ENCODE peak calls at places on chromosome 11, in eight cellular contexts. One of them, this sample, is unnamed.
A peak's percentile ranks its signal among the peaks of the same experiment; 100 is the strongest.

GRCh38 chr11:46554205-46555162 is 39.3 kb downstream of the AMBRA1 start:
- DNase-seq in T-helper 9 cell: no peak
- DNase-seq in activated CD4-positive, alpha-beta memory T cell treated with anti-CD3 and anti-CD28 coated beads for 36 hours: no peak
- DNase-seq in effector CD4-positive, alpha-beta T cell: no peak
- DNase-seq in right lobe of liver: no peak
- DNase-seq in astrocyte of the cerebellum: peak; percentile 55
- DNase-seq in heart left ventricle: no peak
- DNase-seq in gastrocnemius medialis: peak; percentile 20
- DNase-seq in this sample: peak; percentile 42

GRCh38 chr11:76672431-76673163 is 2.0 kb upstream of the LRRC32 start:
- DNase-seq in gastrocnemius medialis: no peak
- DNase-seq in effector CD4-positive, alpha-beta T cell: peak; percentile 6
- DNase-seq in T-helper 9 cell: no peak
- DNase-seq in right lobe of liver: peak; percentile 57
- DNase-seq in astrocyte of the cerebellum: no peak
- DNase-seq in heart left ventricle: peak; percentile 63
- DNase-seq in activated CD4-positive, alpha-beta memory T cell treated with anti-CD3 and anti-CD28 coated beads for 36 hours: peak; percentile 57
- DNase-seq in this sample: peak; percentile 28

GRCh38 chr11:623999-624704 is 603 bp downstream of the CDHR5 start:
- DNase-seq in astrocyte of the cerebellum: no peak
- DNase-seq in right lobe of liver: peak; percentile 76
- DNase-seq in effector CD4-positive, alpha-beta T cell: no peak
- DNase-seq in heart left ventricle: no peak
- DNase-seq in T-helper 9 cell: no peak
- DNase-seq in gastrocnemius medialis: no peak
- DNase-seq in activated CD4-positive, alpha-beta memory T cell treated with anti-CD3 and anti-CD28 coated beads for 36 hours: no peak
- DNase-seq in this sample: no peak

GRCh38 chr11:8567597-8568198 is 26.3 kb downstream of the STK33 start:
- DNase-seq in effector CD4-positive, alpha-beta T cell: no peak
- DNase-seq in activated CD4-positive, alpha-beta memory T cell treated with anti-CD3 and anti-CD28 coated beads for 36 hours: no peak
- DNase-seq in gastrocnemius medialis: no peak
- DNase-seq in heart left ventricle: no peak
- DNase-seq in T-helper 9 cell: no peak
- DNase-seq in astrocyte of the cerebellum: peak; percentile 3
- DNase-seq in right lobe of liver: no peak
- DNase-seq in this sample: no peak

GRCh38 chr11:2665747-2666710 is 33.8 kb downstream of the KCNQ1OT1 start:
- DNase-seq in right lobe of liver: no peak
- DNase-seq in T-helper 9 cell: no peak
- DNase-seq in activated CD4-positive, alpha-beta memory T cell treated with anti-CD3 and anti-CD28 coated beads for 36 hours: peak; percentile 3
- DNase-seq in gastrocnemius medialis: no peak
- DNase-seq in astrocyte of the cerebellum: no peak
- DNase-seq in heart left ventricle: no peak
- DNase-seq in effector CD4-positive, alpha-beta T cell: no peak
- DNase-seq in this sample: no peak

GRCh38 chr11:65625628-65626342 is 10.2 kb downstream of the PCNX3 start:
- DNase-seq in T-helper 9 cell: peak; percentile 50
- DNase-seq in effector CD4-positive, alpha-beta T cell: peak; percentile 41
- DNase-seq in right lobe of liver: peak; percentile 76
- DNase-seq in activated CD4-positive, alpha-beta memory T cell treated with anti-CD3 and anti-CD28 coated beads for 36 hours: peak; percentile 67
- DNase-seq in astrocyte of the cerebellum: no peak
- DNase-seq in heart left ventricle: peak; percentile 84
- DNase-seq in gastrocnemius medialis: peak; percentile 46
- DNase-seq in this sample: peak; percentile 34

GRCh38 chr11:8056810-8057463 is 24.1 kb upstream of the TUB start:
- DNase-seq in activated CD4-positive, alpha-beta memory T cell treated with anti-CD3 and anti-CD28 coated beads for 36 hours: no peak
- DNase-seq in heart left ventricle: no peak
- DNase-seq in right lobe of liver: no peak
- DNase-seq in T-helper 9 cell: no peak
- DNase-seq in astrocyte of the cerebellum: no peak
- DNase-seq in effector CD4-positive, alpha-beta T cell: no peak
- DNase-seq in gastrocnemius medialis: peak; percentile 78
- DNase-seq in this sample: no peak

GRCh38 chr11:119481667-119482400 is 58.9 kb upstream of the THY1 start:
- DNase-seq in activated CD4-positive, alpha-beta memory T cell treated with anti-CD3 and anti-CD28 coated beads for 36 hours: no peak
- DNase-seq in effector CD4-positive, alpha-beta T cell: no peak
- DNase-seq in T-helper 9 cell: no peak
- DNase-seq in gastrocnemius medialis: no peak
- DNase-seq in heart left ventricle: peak; percentile 59
- DNase-seq in astrocyte of the cerebellum: no peak
- DNase-seq in right lobe of liver: no peak
- DNase-seq in this sample: peak; percentile 61

GRCh38 chr11:128936546-128937275 is 6.0 kb downstream of the TP53AIP1 start:
- DNase-seq in activated CD4-positive, alpha-beta memory T cell treated with anti-CD3 and anti-CD28 coated beads for 36 hours: no peak
- DNase-seq in heart left ventricle: no peak
- DNase-seq in T-helper 9 cell: no peak
- DNase-seq in effector CD4-positive, alpha-beta T cell: no peak
- DNase-seq in gastrocnemius medialis: no peak
- DNase-seq in right lobe of liver: no peak
- DNase-seq in astrocyte of the cerebellum: no peak
- DNase-seq in this sample: peak; percentile 78